ENCODE peak calls at places on chromosomes 2 and 18, in eight cellular contexts. T is cardiac muscle cell, W is cardiac fibroblast, E is fibroblast of pulmonary artery, S is heart left ventricle, N is transverse colon, O is OCI-LY7, B is adrenal gland. G is an unnamed sample.

GRCh38 chr2:195580156-195580555 is 76.9 kb upstream of the SLC39A10 start:
- DNase-seq in T (no peak), W (no peak), E (no peak), S (no peak), N (no peak), O (peak; percentile 84), B (no peak), G (no peak)

GRCh38 chr2:220544049-220544448 is 916.6 kb downstream of the SLC4A3 start:
- DNase-seq in T (no peak), W (no peak), E (no peak), S (no peak), N (no peak), O (no peak), B (no peak), G (no peak)

GRCh38 chr18:79938196-79938595 is 13.3 kb downstream of the SLC66A2 start:
- DNase-seq in T (no peak), W (no peak), E (no peak), S (no peak), N (peak; percentile 20), O (no peak), B (no peak), G (no peak)

GRCh38 chr2:10817413-10817812 is 4.8 kb upstream of the PDIA6 start:
- DNase-seq in T (peak; percentile 55), W (no peak), E (no peak), S (no peak), N (no peak), O (no peak), B (peak; percentile 37), G (peak; percentile 37)

GRCh38 chr2:191500566-191501389 is 177.2 kb upstream of the NABP1 start:
- DNase-seq in T (peak; percentile 28), W (no peak), E (no peak), S (no peak), N (no peak), O (no peak), B (no peak), G (no peak)

GRCh38 chr2:165746501-165746900 is 47.5 kb downstream of the GALNT3 start:
- DNase-seq in T (no peak), W (no peak), E (no peak), S (no peak), N (no peak), O (no peak), B (no peak), G (peak; percentile 52)

GRCh38 chr2:43220229-43220981 is 6.0 kb downstream of the ZFP36L2 start:
- DNase-seq in T (no peak), W (no peak), E (peak; percentile 59), S (no peak), N (no peak), O (peak; percentile 27), B (no peak), G (no peak)

GRCh38 chr18:55401275-55401620 is 186.7 kb downstream of the TCF4 start:
- DNase-seq in T (no peak), W (no peak), E (peak; percentile 31), S (no peak), N (no peak), O (no peak), B (no peak), G (no peak)

GRCh38 chr2:121008978-121009377 is 273.3 kb downstream of the GLI2 start:
- DNase-seq in T (peak; percentile 37), W (peak; percentile 5), E (no peak), S (no peak), N (no peak), O (peak; percentile 3), B (peak; percentile 49), G (peak; percentile 19)

GRCh38 chr2:112692496-112692911 is 28.3 kb upstream of the NT5DC4 start:
- DNase-seq in T (no peak), W (peak; percentile 95), E (peak; percentile 93), S (peak; percentile 45), N (peak; percentile 80), O (peak; percentile 22), B (peak; percentile 71), G (no peak)

GRCh38 chr18:36697905-36698304 is 130.9 kb downstream of the TPGS2 start:
- DNase-seq in T (no peak), W (peak; percentile 49), E (peak; percentile 80), S (no peak), N (no peak), O (no peak), B (no peak), G (no peak)

GRCh38 chr2:45755585-45756330 is 104.3 kb downstream of the PRKCE start:
- DNase-seq in T (no peak), W (peak; percentile 48), E (no peak), S (no peak), N (no peak), O (no peak), B (no peak), G (no peak)

GRCh38 chr18:50099725-50100414 is 95.1 kb downstream of the MYO5B start:
- DNase-seq in T (no peak), W (no peak), E (no peak), S (no peak), N (no peak), O (no peak), B (no peak), G (no peak)

GRCh38 chr2:102181919-102182635 is 4.7 kb upstream of the IL1RL2 start:
- DNase-seq in T (no peak), W (peak; percentile 82), E (peak; percentile 78), S (no peak), N (no peak), O (no peak), B (no peak), G (no peak)

GRCh38 chr2:71545572-71546274 is 92.4 kb downstream of the DYSF start:
- DNase-seq in T (peak; percentile 75), W (peak; percentile 83), E (peak; percentile 82), S (no peak), N (peak; percentile 36), O (peak; percentile 68), B (peak; percentile 73), G (peak; percentile 80)

GRCh38 chr18:62152844-62153243 is 34.0 kb downstream of the PIGN start:
- DNase-seq in T (no peak), W (no peak), E (no peak), S (no peak), N (no peak), O (no peak), B (no peak), G (no peak)

GRCh38 chr2:38260972-38261371 is 116.1 kb downstream of the ATL2 start:
- DNase-seq in T (no peak), W (no peak), E (no peak), S (no peak), N (no peak), O (no peak), B (no peak), G (no peak)

GRCh38 chr18:69257861-69258458 is 142.7 kb upstream of the DOK6 start:
- DNase-seq in T (no peak), W (peak; percentile 90), E (peak; percentile 91), S (no peak), N (no peak), O (no peak), B (no peak), G (peak; percentile 77)

GRCh38 chr2:177396630-177397460 is 4.3 kb downstream of the AGPS start:
- DNase-seq in T (no peak), W (peak; percentile 66), E (peak; percentile 80), S (no peak), N (no peak), O (no peak), B (no peak), G (no peak)

GRCh38 chr2:42098571-42099430 is 51.0 kb downstream of the PKDCC start:
- DNase-seq in T (no peak), W (peak; percentile 39), E (no peak), S (peak; percentile 38), N (no peak), O (peak; percentile 35), B (peak; percentile 76), G (no peak)

GRCh38 chr2:216202602-216203250 is 93.6 kb downstream of the XRCC5 start:
- DNase-seq in T (no peak), W (no peak), E (no peak), S (no peak), N (no peak), O (no peak), B (no peak), G (no peak)

GRCh38 chr2:216206821-216207220 is 97.7 kb downstream of the XRCC5 start:
- DNase-seq in T (no peak), W (no peak), E (no peak), S (no peak), N (no peak), O (no peak), B (no peak), G (no peak)

GRCh38 chr2:216206041-216206699 is 97.0 kb downstream of the XRCC5 start:
- DNase-seq in T (no peak), W (no peak), E (no peak), S (no peak), N (no peak), O (no peak), B (no peak), G (no peak)

GRCh38 chr2:216205486-216205885 is 96.3 kb downstream of the XRCC5 start:
- DNase-seq in T (no peak), W (no peak), E (no peak), S (no peak), N (no peak), O (no peak), B (no peak), G (no peak)

GRCh38 chr2:216201687-216202306 is 92.6 kb downstream of the XRCC5 start:
- DNase-seq in T (no peak), W (no peak), E (no peak), S (no peak), N (no peak), O (no peak), B (no peak), G (no peak)
- TF ChIP-seq CTCF in T (no peak), W (no peak), E (no peak), S (no peak), N (no peak), O (no peak), B (no peak), G (no peak)

DNA sequence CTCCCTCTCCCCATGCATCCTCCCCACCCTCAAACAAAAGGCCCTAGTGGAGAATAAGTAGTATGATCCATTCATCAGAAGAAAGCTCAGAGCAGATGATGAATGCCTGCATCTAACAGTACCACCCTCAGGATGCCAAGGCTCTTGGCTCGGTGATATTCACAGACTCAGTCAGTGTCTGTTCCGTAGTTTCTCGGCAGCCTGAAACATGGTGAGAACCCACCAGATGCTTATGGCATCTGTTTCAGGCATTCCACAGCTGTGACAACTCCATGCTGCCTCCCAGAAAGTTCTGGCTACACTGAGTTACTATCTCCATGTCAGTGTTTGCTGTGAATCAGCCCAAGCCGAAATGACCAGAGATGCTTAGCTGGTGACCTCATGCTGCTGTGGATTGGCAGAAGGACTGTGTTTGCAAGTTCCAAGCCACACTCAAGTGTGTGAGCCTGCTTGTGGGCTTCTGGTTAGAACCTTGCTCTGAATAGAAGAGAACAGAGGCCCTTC is 83.9 kb downstream of the WDSUB1 start:
- DNase-seq in T (no peak), W (peak; percentile 96), E (peak; percentile 97), S (peak; percentile 85), N (peak; percentile 29), O (no peak), B (peak; percentile 73), G (no peak)
- TF ChIP-seq CTCF in T (peak; percentile 16), W (peak; percentile 16), E (peak; percentile 12), S (no peak), N (no peak), O (no peak), B (no peak), G (no peak)

GRCh38 chr2:127701651-127702394 is 526 bp downstream of the SFT2D3 start:
- DNase-seq in T (peak; percentile 85), W (peak; percentile 75), E (peak; percentile 77), S (peak; percentile 86), N (peak; percentile 85), O (peak; percentile 91), B (peak; percentile 87), G (peak; percentile 88)
- TF ChIP-seq CTCF in T (peak; percentile 18), W (no peak), E (peak; percentile 18), S (peak; percentile 34), N (peak; percentile 40), O (peak; percentile 13), B (peak; percentile 25), G (peak; percentile 18)

GRCh38 chr2:23722255-23722654 is 204.7 kb downstream of the ATAD2B start:
- DNase-seq in T (no peak), W (no peak), E (no peak), S (no peak), N (no peak), O (no peak), B (no peak), G (no peak)
- TF ChIP-seq CTCF in T (no peak), W (no peak), E (no peak), S (no peak), N (no peak), O (no peak), B (no peak), G (no peak)

G was measured in A673.